ENCODE peak calls at places on chromosomes 3 and 15, in four cellular contexts. J is upper lobe of right lung, I is Panc1, P is neural progenitor cell. R is an unnamed sample.
A peak's percentile ranks its signal among the peaks of the same experiment; 100 is the strongest.

GRCh38 chr3:141262306-141262705 is 30.7 kb downstream of the PXYLP1 start:
- DNase-seq in J (no peak), I (no peak), P (no peak), R (no peak)

GRCh38 chr3:105878061-105878460 is 9.2 kb upstream of the CBLB start:
- DNase-seq in J (no peak), I (no peak), P (no peak), R (no peak)

GRCh38 chr15:90839187-90840071 is 29.0 kb upstream of the FURIN start:
- DNase-seq in J (peak; percentile 79), I (no peak), P (peak; percentile 79), R (peak; percentile 74)

GRCh38 chr3:161291191-161291901 is 70.2 kb downstream of the NMD3 start:
- DNase-seq in J (no peak), I (no peak), P (no peak), R (no peak)

GRCh38 chr3:183489455-183490210 is 61.2 kb upstream of the MCF2L2 start:
- DNase-seq in J (no peak), I (no peak), P (no peak), R (no peak)

GRCh38 chr3:112514527-112515128 is 15.4 kb upstream of the BTLA start:
- DNase-seq in J (no peak), I (no peak), P (no peak), R (no peak)

GRCh38 chr3:59555593-59556315 is 505.9 kb upstream of the CFAP20DC start:
- DNase-seq in J (no peak), I (no peak), P (no peak), R (no peak)

GRCh38 chr3:138916824-138917223 is 30.1 kb downstream of the FOXL2 start:
- DNase-seq in J (no peak), I (no peak), P (no peak), R (peak; percentile 66)

GRCh38 chr3:124767259-124767658 is 37.0 kb downstream of the UMPS start:
- DNase-seq in J (no peak), I (no peak), P (no peak), R (no peak)

GRCh38 chr3:129314757-129315385 is 36.2 kb downstream of the HMCES start:
- DNase-seq in J (peak; percentile 89), I (no peak), P (peak; percentile 97), R (peak; percentile 88)

GRCh38 chr3:135368781-135369180 is 573.7 kb downstream of the EPHB1 start:
- DNase-seq in J (no peak), I (no peak), P (no peak), R (no peak)

GRCh38 chr3:190031887-190032752 is 88.6 kb downstream of the P3H2 start:
- DNase-seq in J (no peak), I (no peak), P (no peak), R (no peak)

GRCh38 chr3:57616233-57616632 is 19.1 kb upstream of the ARF4 start:
- DNase-seq in J (no peak), I (no peak), P (no peak), R (no peak)

GRCh38 chr3:171195686-171196085 is 169.2 kb upstream of the SLC2A2 start:
- DNase-seq in J (no peak), I (no peak), P (no peak), R (no peak)

GRCh38 chr15:41886741-41887140 is 7.1 kb downstream of the SPTBN5 start:
- DNase-seq in J (no peak), I (no peak), P (peak; percentile 71), R (no peak)

GRCh38 chr3:195421410-195421809 is 21.4 kb downstream of the ACAP2 start:
- DNase-seq in J (no peak), I (no peak), P (no peak), R (no peak)

GRCh38 chr3:48119495-48120193 is 68.6 kb downstream of the CDC25A start:
- DNase-seq in J (no peak), I (no peak), P (no peak), R (no peak)

GRCh38 chr3:115792206-115792955 is 169.1 kb downstream of the GAP43 start:
- DNase-seq in J (no peak), I (no peak), P (no peak), R (no peak)

GRCh38 chr15:30038667-30039523 is 43.9 kb upstream of the GOLGA8J start:
- DNase-seq in J (no peak), I (no peak), P (no peak), R (no peak)

GRCh38 chr15:42273900-42274692 is 863 bp upstream of the TMEM87A start:
- DNase-seq in J (peak; percentile 83), I (no peak), P (peak; percentile 50), R (peak; percentile 84)

GRCh38 chr3:114363554-114364202 is 69.8 kb downstream of the TIGIT start:
- DNase-seq in J (no peak), I (no peak), P (no peak), R (no peak)

GRCh38 chr15:82081904-82082810 is 36.3 kb upstream of the MEX3B start:
- DNase-seq in J (no peak), I (no peak), P (peak; percentile 67), R (no peak)

GRCh38 chr3:36362973-36363372 is 17.3 kb upstream of the STAC start:
- DNase-seq in J (no peak), I (peak; percentile 76), P (no peak), R (no peak)

GRCh38 chr15:74746389-74746788 is 2.3 kb upstream of the CYP1A2 start:
- DNase-seq in J (no peak), I (no peak), P (no peak), R (no peak)

GRCh38 chr3:133540896-133541674 is 32.4 kb upstream of the CDV3 start:
- DNase-seq in J (no peak), I (no peak), P (no peak), R (no peak)

GRCh38 chr3:107082527-107082926 is 294.7 kb upstream of the CCDC54 start:
- DNase-seq in J (no peak), I (no peak), P (no peak), R (no peak)

GRCh38 chr15:25714538-25714840 is 148.6 kb downstream of the ATP10A start:
- DNase-seq in J (no peak), I (no peak), P (no peak), R (no peak)

GRCh38 chr3:58093573-58094195 is 85.5 kb downstream of the FLNB start:
- DNase-seq in J (no peak), I (no peak), P (no peak), R (no peak)

GRCh38 chr3:52520716-52521487 is 12.8 kb downstream of the NT5DC2 start:
- DNase-seq in J (no peak), I (no peak), P (no peak), R (peak; percentile 36)

GRCh38 chr3:43632986-43633385 is 11.2 kb upstream of the ANO10 start:
- DNase-seq in J (no peak), I (no peak), P (no peak), R (no peak)

GRCh38 chr3:46367811-46368210 is 2.9 kb upstream of the CCR5 start:
- DNase-seq in J (no peak), I (no peak), P (no peak), R (no peak)

GRCh38 chr3:107222927-107223326 is 154.3 kb upstream of the CCDC54 start:
- DNase-seq in J (no peak), I (no peak), P (no peak), R (no peak)

GRCh38 chr15:93307513-93307912 is 218.5 kb upstream of the RGMA start:
- DNase-seq in J (no peak), I (no peak), P (peak; percentile 33), R (no peak)

GRCh38 chr3:43627360-43627759 is 5.5 kb upstream of the ANO10 start:
- DNase-seq in J (no peak), I (no peak), P (no peak), R (no peak)

GRCh38 chr3:52130966-52131637 is 23.1 kb downstream of the POC1A start:
- DNase-seq in J (no peak), I (no peak), P (no peak), R (no peak)

GRCh38 chr3:40869939-40870338 is 329.4 kb upstream of the CTNNB1 start:
- DNase-seq in J (no peak), I (no peak), P (no peak), R (no peak)
- TF ChIP-seq CTCF in J (no peak), I (no peak), P (peak; percentile 29), R (no peak)

GRCh38 chr15:23514492-23514891 is 51.0 kb upstream of the MKRN3 start:
- DNase-seq in J (no peak), I (no peak), P (no peak), R (no peak)
- H3K9me3 ChIP-seq in J (no peaks in the 10 kb centered on the region), I (no peaks in the 10 kb centered on the region), P (peaks cover 3% of the 10 kb centered on the region), R (no peaks in the 10 kb centered on the region)

GRCh38 chr15:73709671-73710070 is 25.5 kb downstream of the CD276 start:
- DNase-seq in J (no peak), I (no peak), P (no peak), R (no peak)

GRCh38 chr15:73711526-73711925 is 27.3 kb downstream of the CD276 start:
- DNase-seq in J (no peak), I (no peak), P (no peak), R (no peak)

GRCh38 chr15:73710321-73710720 is 26.1 kb downstream of the CD276 start:
- DNase-seq in J (no peak), I (no peak), P (no peak), R (no peak)

GRCh38 chr15:73714695-73715301 is 30.6 kb downstream of the CD276 start:
- DNase-seq in J (no peak), I (no peak), P (no peak), R (no peak)

DNA sequence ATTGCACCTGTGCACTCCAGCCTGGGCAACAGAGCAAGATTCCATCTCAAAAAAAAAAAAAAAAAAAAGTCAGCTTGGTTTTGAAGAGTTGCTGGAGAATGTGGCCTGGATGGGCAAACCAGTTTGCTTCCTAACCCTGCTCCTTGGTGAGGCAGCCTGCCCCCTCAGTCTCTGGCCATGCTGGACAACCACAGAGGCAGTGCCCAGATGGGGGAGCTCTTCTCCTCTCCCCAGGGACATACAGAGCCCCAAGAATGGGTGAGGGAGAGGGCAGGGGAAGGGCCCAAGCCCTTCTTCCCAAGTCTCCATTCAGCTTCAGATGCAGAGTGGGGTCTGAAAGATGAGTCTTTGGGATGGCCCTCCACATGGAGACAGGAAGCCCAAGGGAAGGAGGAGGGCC is 27.9 kb downstream of the CD276 start:
- DNase-seq in J (no peak), I (no peak), P (peak; percentile 44), R (no peak)
- TF ChIP-seq CTCF in J (no peak), I (no peak), P (peak; percentile 40), R (no peak)

DNA sequence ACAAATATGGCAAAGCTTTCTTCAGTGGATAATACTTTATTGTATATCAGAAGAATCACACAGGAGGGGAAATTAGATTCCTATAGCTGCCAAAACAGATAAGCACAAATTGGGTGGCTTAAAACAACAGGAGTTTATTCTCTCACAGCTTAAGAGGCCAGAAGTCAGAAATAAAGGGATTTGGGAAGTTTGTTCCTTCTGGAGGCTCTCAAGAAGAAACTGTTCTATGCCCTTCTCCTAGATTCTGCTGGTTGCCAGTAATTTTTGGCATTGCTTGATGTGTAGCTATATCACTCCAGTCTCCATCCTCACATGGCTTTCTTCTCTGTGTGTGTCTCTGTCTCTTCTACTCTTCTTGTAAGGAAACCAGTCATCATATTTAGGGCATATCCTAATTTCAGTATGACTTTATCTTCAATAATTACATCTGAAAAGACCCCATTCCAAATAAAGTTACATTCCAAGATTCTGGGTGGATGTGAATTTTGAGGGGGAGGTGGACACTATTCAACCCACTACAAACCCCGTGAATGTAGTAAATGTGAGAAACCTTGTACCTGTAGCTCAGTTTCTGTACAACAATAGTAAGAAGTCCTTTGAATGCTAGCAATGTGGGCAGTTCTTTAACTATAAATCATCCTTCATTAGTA is 22.2 kb upstream of the WNT7A start:
- DNase-seq in J (no peak), I (no peak), P (no peak), R (no peak)
- H3K9me3 ChIP-seq in J (peaks cover 45% of the 10 kb centered on the region), I (peaks cover 20% of the 10 kb centered on the region), P (peaks cover 23% of the 10 kb centered on the region), R (peaks cover 64% of the 10 kb centered on the region)

R was measured in lower lobe of right lung.